ENCODE peak calls at places on chromosomes 2 and 18, in six cellular contexts. E, X, A, B, M and I are unnamed samples.

GRCh38 chr2:148899638-148900318 is 24.8 kb downstream of the KIF5C start:
- DNase-seq in E (no peak), X (no peak), A (no peak), B (no peak), M (no peak), I (no peak)

GRCh38 chr18:8556424-8556823 is 52.8 kb upstream of the RAB12 start:
- DNase-seq in E (no peak), X (no peak), A (no peak), B (no peak), M (no peak), I (no peak)

GRCh38 chr2:69177063-69177771 is 164.2 kb downstream of the ANTXR1 start:
- DNase-seq in E (no peak), X (peak; percentile 31), A (peak; percentile 72), B (no peak), M (no peak), I (peak; percentile 99)

GRCh38 chr2:26740346-26740745 is 23.7 kb upstream of the SLC35F6 start:
- DNase-seq in E (no peak), X (no peak), A (no peak), B (no peak), M (no peak), I (no peak)

GRCh38 chr18:42351455-42351854 is 396.4 kb downstream of the PIK3C3 start:
- DNase-seq in E (no peak), X (no peak), A (no peak), B (no peak), M (no peak), I (no peak)

GRCh38 chr2:238157506-238158017 is 1.2 kb upstream of the ERFE start:
- DNase-seq in E (no peak), X (no peak), A (no peak), B (no peak), M (no peak), I (no peak)

GRCh38 chr18:79687806-79688205 is 8.2 kb downstream of the CTDP1 start:
- DNase-seq in E (no peak), X (no peak), A (no peak), B (no peak), M (no peak), I (no peak)

GRCh38 chr2:57936216-57936615 is 110.4 kb upstream of the VRK2 start:
- DNase-seq in E (no peak), X (no peak), A (no peak), B (no peak), M (no peak), I (no peak)

GRCh38 chr2:111167238-111168162 is 46.8 kb downstream of the BCL2L11 start:
- DNase-seq in E (no peak), X (no peak), A (no peak), B (no peak), M (no peak), I (peak; percentile 91)

GRCh38 chr2:182949572-182950189 is 83.2 kb upstream of the FRZB start:
- DNase-seq in E (peak; percentile 70), X (no peak), A (peak; percentile 44), B (no peak), M (no peak), I (no peak)

GRCh38 chr2:44107974-44108373 is 60.7 kb upstream of the PPM1B start:
- DNase-seq in E (no peak), X (no peak), A (no peak), B (no peak), M (no peak), I (no peak)
- H3K4me3 ChIP-seq in E (no peak overlapping the region), X (no peak overlapping the region), A (no peak overlapping the region), B (no peak overlapping the region), M (no peak overlapping the region), I (no peak overlapping the region)

DNA sequence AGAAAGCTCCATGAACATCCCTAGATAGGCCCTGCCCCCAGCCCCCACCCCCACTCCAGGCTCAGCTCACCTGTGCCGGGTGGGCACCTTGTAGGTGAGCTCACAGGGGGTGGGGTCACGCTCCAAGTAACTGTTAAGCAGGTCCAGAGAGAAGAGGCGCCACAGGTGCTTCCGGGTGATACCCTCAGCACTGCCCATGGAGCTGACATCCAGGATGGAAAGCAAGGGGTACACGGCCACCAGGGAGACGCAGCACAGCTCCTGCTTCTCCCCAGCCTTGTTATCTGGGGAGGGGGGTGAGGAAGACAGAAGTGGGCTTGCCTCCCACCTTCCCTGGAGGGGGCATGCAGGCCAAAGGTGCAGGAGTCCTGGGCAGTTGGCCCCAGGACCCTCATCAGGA is 21.9 kb downstream of the CFAP65 start:
- DNase-seq in E (no peak), X (no peak), A (no peak), B (no peak), M (no peak), I (no peak)
- H3K27ac ChIP-seq in E (no peak overlapping the region), X (no peak overlapping the region), A (no peak overlapping the region), B (no peak overlapping the region), M (no peak overlapping the region), I (no peak overlapping the region)

GRCh38 chr2:231640229-231640628 is 47.6 kb downstream of the TEX44 start:
- DNase-seq in E (no peak), X (no peak), A (no peak), B (no peak), M (no peak), I (no peak)
- H3K4me1 ChIP-seq in E (no peaks in the 10 kb centered on the region), X (peaks cover 32% of the 10 kb centered on the region), A (peaks cover 38% of the 10 kb centered on the region), B (peaks cover 10% of the 10 kb centered on the region), M (peaks cover 8% of the 10 kb centered on the region), I (peaks cover 3% of the 10 kb centered on the region)

DNA sequence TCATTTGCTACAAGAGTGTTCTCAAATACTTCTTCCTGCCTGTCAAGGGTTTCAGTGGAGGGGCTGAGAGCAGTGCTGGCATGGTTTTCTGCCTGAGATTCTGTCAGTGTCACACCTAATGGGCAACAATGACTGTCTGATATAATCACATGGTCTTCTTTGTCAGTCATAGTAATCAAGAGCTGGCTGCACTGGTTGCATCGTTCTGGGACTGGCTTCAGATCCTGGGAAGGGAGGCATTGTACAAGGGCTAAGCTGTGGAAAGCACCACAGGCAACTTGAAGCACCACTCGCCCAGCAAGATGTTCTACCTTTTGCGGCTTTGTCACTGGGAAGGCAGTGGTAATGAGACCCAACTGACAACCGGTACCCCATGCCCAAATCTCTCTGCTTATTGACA is 19.6 kb downstream of the ALS2 start:
- DNase-seq in E (no peak), X (no peak), A (no peak), B (no peak), M (no peak), I (no peak)
- H3K4me3 ChIP-seq in E (no peak overlapping the region), X (no peak overlapping the region), A (no peak overlapping the region), B (no peak overlapping the region), M (no peak overlapping the region), I (no peak overlapping the region)

GRCh38 chr18:58239879-58240278 is 195.9 kb downstream of the NEDD4L start:
- DNase-seq in E (no peak), X (no peak), A (no peak), B (no peak), M (no peak), I (no peak)
- H3K27ac ChIP-seq in E (no peak overlapping the region), X (no peak overlapping the region), A (no peak overlapping the region), B (no peak overlapping the region), M (no peak overlapping the region), I (no peak overlapping the region)